ENCODE peak calls at places on chromosome 6, in six cellular contexts. X is GM23338, C is left cardiac atrium, V is HFF-Myc, G is germinal center, K is neural crest cell. B is an unnamed sample.

GRCh38 chr6:40244684-40245083 is 310.4 kb upstream of the MOCS1 start:
- DNase-seq in X (no peak), C (no peak), V (no peak), G (no peak), K (no peak), B (no peak)

GRCh38 chr6:144220031-144220790 is 64.9 kb upstream of the UTRN start:
- DNase-seq in X (no peak), C (no peak), V (no peak), G (no peak), K (no peak), B (no peak)

GRCh38 chr6:21199246-21199645 is 394.3 kb upstream of the SOX4 start:
- DNase-seq in X (no peak), C (no peak), V (no peak), G (no peak), K (no peak), B (no peak)

GRCh38 chr6:128531696-128532095 is 11.3 kb upstream of the PTPRK start:
- DNase-seq in X (no peak), C (no peak), V (no peak), G (no peak), K (no peak), B (no peak)

GRCh38 chr6:30113377-30113759 is 478 bp upstream of the TRIM31 start:
- DNase-seq in X (no peak), C (no peak), V (no peak), G (no peak), K (no peak), B (peak)

GRCh38 chr6:107539409-107539808 is 49.5 kb downstream of the SOBP start:
- DNase-seq in X (no peak), C (no peak), V (no peak), G (no peak), K (no peak), B (no peak)

GRCh38 chr6:129921169-129921817 is 60.2 kb upstream of the TMEM244 start:
- DNase-seq in X (no peak), C (no peak), V (no peak), G (no peak), K (no peak), B (no peak)

GRCh38 chr6:14079433-14079832 is 38.1 kb upstream of the CD83 start:
- DNase-seq in X (no peak), C (peak), V (no peak), G (no peak), K (no peak), B (no peak)

GRCh38 chr6:72560721-72561593 is 60.9 kb upstream of the KCNQ5 start:
- DNase-seq in X (peak), C (no peak), V (no peak), G (no peak), K (no peak), B (no peak)

GRCh38 chr6:72931325-72931903 is 293.9 kb downstream of the KHDC1L start:
- DNase-seq in X (peak), C (no peak), V (no peak), G (no peak), K (no peak), B (no peak)

GRCh38 chr6:129210684-129211083 is 327.7 kb downstream of the LAMA2 start:
- DNase-seq in X (no peak), C (no peak), V (no peak), G (no peak), K (no peak), B (no peak)

GRCh38 chr6:22194188-22194921 is 102.5 kb downstream of the PRL start:
- DNase-seq in X (no peak), C (no peak), V (no peak), G (no peak), K (no peak), B (peak)

B was measured in GM10248.